ENCODE peak calls at places on chromosomes 16 and 17, in eight cellular contexts. S is suprapubic skin, E is sigmoid colon, O is Panc1, R is stomach, B is SK-N-SH, N is breast epithelium, F is GM23338. I is an unnamed sample.

GRCh38 chr16:50146479-50147435 is 6.3 kb upstream of the TENT4B start:
- DNase-seq in B (no peak), O (no peak), N (no peak), R (no peak), S (no peak), F (no peak), E (no peak), I (no peak)

GRCh38 chr16:84826558-84826941 is 6.8 kb downstream of the CRISPLD2 start:
- DNase-seq in F (no peak), E (peak; percentile 96), B (peak; percentile 73), S (no peak), R (peak; percentile 43), N (no peak), O (no peak), I (no peak)

GRCh38 chr16:87806246-87806607 is 40.4 kb upstream of the KLHDC4 start:
- DNase-seq in R (peak; percentile 28), N (no peak), E (no peak), B (no peak), O (no peak), S (no peak), F (no peak), I (no peak)

GRCh38 chr16:84795338-84796053 is 24.3 kb upstream of the CRISPLD2 start:
- DNase-seq in F (peak; percentile 27), O (no peak), E (peak; percentile 97), S (peak; percentile 81), N (no peak), R (peak; percentile 43), B (no peak), I (no peak)

GRCh38 chr17:5793899-5794298 is 209.6 kb upstream of the NLRP1 start:
- DNase-seq in O (no peak), S (no peak), N (no peak), F (peak; percentile 80), B (no peak), R (no peak), E (no peak), I (no peak)

GRCh38 chr16:88634141-88634993 is 4.0 kb upstream of the IL17C start:
- DNase-seq in F (peak; percentile 90), E (no peak), N (no peak), R (peak; percentile 53), S (no peak), O (no peak), B (no peak), I (no peak)

GRCh38 chr17:43983515-43984411 is 20.7 kb upstream of the NAGS start:
- DNase-seq in S (no peak), E (peak; percentile 68), N (no peak), R (peak; percentile 84), B (peak; percentile 72), O (no peak), F (peak; percentile 80), I (no peak)

GRCh38 chr16:88539261-88539651 is 30.9 kb upstream of the ZC3H18 start:
- DNase-seq in E (no peak), B (no peak), R (no peak), N (no peak), O (no peak), S (no peak), F (no peak), I (no peak)

GRCh38 chr17:7022791-7023571 is at the start of gene BCL6B:
- DNase-seq in E (no peak), N (no peak), F (peak; percentile 68), B (no peak), O (no peak), S (no peak), R (no peak), I (no peak)

DNA sequence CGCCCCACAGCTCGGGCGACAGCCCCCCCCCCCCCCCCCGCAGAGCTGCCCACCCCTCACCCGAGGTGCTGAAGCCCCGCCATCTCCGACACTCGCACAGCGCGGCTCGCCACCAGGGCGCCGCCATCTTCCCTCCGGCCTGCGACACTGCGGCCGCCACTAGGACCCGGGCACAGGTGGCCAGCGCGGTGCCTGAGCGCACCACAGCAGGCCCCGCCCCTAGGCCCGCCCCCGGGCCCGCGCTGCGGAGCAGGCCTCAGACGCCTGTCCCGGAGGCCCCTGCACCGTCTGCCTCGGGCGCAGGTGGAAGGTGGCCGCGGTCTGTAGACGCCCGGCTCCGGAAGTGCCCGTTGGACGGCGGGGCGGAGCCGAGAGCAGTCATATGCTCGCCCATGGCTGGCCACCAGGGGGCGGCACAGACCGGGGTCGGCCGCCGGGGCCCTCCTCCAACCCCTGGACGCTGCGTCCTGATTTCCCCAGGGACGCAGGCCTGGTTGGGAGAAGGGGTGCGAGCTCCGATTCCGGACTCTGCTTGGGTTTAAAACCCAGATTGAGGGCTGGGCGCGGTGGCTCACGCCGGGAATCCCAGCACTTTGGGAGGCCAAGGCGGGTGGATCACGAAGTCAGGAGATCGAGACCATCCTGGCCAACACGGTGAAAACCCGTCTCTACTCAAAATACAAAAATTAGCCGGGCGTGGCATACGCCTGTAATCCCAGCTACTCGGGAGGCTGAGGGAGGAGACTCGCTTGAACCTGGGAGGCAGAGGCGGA is at the start of gene MRPL38:
- DNase-seq in S (peak; percentile 95), E (peak; percentile 97), F (peak; percentile 93), N (peak; percentile 94), R (peak; percentile 97), O (peak; percentile 68), B (peak; percentile 99), I (peak; percentile 94)
- TF ChIP-seq POLR2AphosphoS5 in S (peak; percentile 76), E (peak; percentile 84), F (peak; percentile 74), N (peak; percentile 90), R (peak; percentile 83), O (peak; percentile 75), B (peak; percentile 75), I (peak; percentile 93)

GRCh38 chr17:28072935-28073533 is 30.6 kb downstream of the NLK start:
- DNase-seq in R (no peak), F (peak; percentile 33), N (no peak), S (no peak), E (no peak), B (no peak), O (no peak), I (no peak)

GRCh38 chr17:28071891-28072606 is 29.6 kb downstream of the NLK start:
- DNase-seq in F (no peak), R (no peak), E (no peak), O (no peak), B (no peak), N (no peak), S (no peak), I (no peak)

GRCh38 chr17:28078443-28079229 is 36.2 kb downstream of the NLK start:
- DNase-seq in F (no peak), S (no peak), B (no peak), N (no peak), E (no peak), O (no peak), R (no peak), I (no peak)

GRCh38 chr17:28074010-28074409 is 31.5 kb downstream of the NLK start:
- DNase-seq in B (no peak), N (no peak), E (no peak), F (no peak), O (no peak), S (no peak), R (no peak), I (no peak)

DNA sequence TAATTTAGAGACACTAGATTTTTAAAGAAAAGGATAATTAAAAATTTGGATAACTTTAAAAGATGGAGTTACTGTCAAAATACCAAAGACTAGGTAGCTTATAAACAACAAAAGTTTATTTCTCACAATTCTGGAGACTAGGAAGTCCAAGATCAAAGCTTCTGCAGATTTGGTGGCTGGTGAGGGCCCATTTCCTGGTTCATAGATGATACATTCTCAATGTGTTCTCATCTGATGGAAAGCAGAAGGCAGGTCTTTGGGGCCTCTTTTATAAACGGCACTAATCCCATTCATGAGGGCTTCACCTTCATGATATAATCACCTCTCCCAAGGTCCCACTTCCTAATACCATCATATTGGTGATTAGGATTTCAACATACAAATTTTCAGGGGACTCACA is 33.7 kb downstream of the NLK start:
- DNase-seq in R (no peak), N (no peak), S (no peak), E (no peak), O (no peak), B (no peak), F (no peak), I (no peak)
- H3K4me1 ChIP-seq in R (peaks cover 33% of the 10 kb centered on the region), N (no peaks in the 10 kb centered on the region), S (peaks cover 7% of the 10 kb centered on the region), E (peaks cover 13% of the 10 kb centered on the region), O (peaks cover 5% of the 10 kb centered on the region), B (peaks cover 2% of the 10 kb centered on the region), F (peaks cover 36% of the 10 kb centered on the region), I (no peaks in the 10 kb centered on the region)

GRCh38 chr17:82837586-82838320 is 2.1 kb downstream of the ZNF750 start:
- DNase-seq in R (no peak), O (no peak), B (no peak), N (no peak), E (peak; percentile 28), S (no peak), F (no peak), I (no peak)

GRCh38 chr17:82839617-82840292 is at the start of gene ZNF750:
- DNase-seq in S (no peak), R (no peak), E (peak; percentile 30), F (peak; percentile 48), O (no peak), B (no peak), N (peak; percentile 77), I (peak; percentile 75)

GRCh38 chr17:82836823-82837357 is 2.9 kb downstream of the ZNF750 start:
- DNase-seq in N (no peak), O (no peak), S (no peak), E (peak; percentile 48), B (no peak), F (peak; percentile 55), R (no peak), I (no peak)

GRCh38 chr17:82840431-82840831 is 609 bp upstream of the ZNF750 start:
- DNase-seq in N (no peak), B (no peak), E (peak; percentile 60), O (no peak), S (no peak), F (peak; percentile 42), R (no peak), I (no peak)

GRCh38 chr17:82838386-82839063 is 1.3 kb downstream of the ZNF750 start:
- DNase-seq in O (no peak), N (no peak), E (peak; percentile 68), F (no peak), S (no peak), R (no peak), B (no peak), I (peak; percentile 84)
- TF ChIP-seq POLR2AphosphoS5 in O (no peak), N (peak; percentile 90), E (peak; percentile 31), F (no peak), S (peak; percentile 64), R (no peak), B (no peak), I (peak; percentile 74)

GRCh38 chr16:75109732-75110243 is 6.8 kb downstream of the LDHD start:
- DNase-seq in N (no peak), S (peak; percentile 66), E (peak; percentile 81), R (peak; percentile 69), F (no peak), O (no peak), B (no peak), I (no peak)
- H3K4me1 ChIP-seq in N (peaks cover 25% of the 10 kb centered on the region), S (peaks cover 70% of the 10 kb centered on the region), E (peaks cover 77% of the 10 kb centered on the region), R (peaks cover 91% of the 10 kb centered on the region), F (peaks cover 33% of the 10 kb centered on the region), O (peaks cover 54% of the 10 kb centered on the region), B (peaks cover 61% of the 10 kb centered on the region), I (no peaks in the 10 kb centered on the region)